ENCODE peak calls at places on chromosomes 2 and 18, in eight cellular contexts. One of them, this sample, is unnamed.

GRCh38 chr18:2878656-2879330 is 32.0 kb downstream of the EMILIN2 start:
- DNase-seq in cardiac muscle cell: no peak
- DNase-seq in iPS DF 6.9: no peak
- DNase-seq in neural progenitor cell: no peak
- DNase-seq in upper lobe of right lung: no peak
- DNase-seq in RWPE1: no peak
- DNase-seq in adrenal gland: no peak
- DNase-seq in spleen: no peak
- DNase-seq in this sample: no peak

GRCh38 chr2:70730730-70731129 is 37.3 kb downstream of the ADD2 start:
- DNase-seq in neural progenitor cell: no peak
- DNase-seq in RWPE1: no peak
- DNase-seq in adrenal gland: no peak
- DNase-seq in upper lobe of right lung: no peak
- DNase-seq in iPS DF 6.9: no peak
- DNase-seq in cardiac muscle cell: no peak
- DNase-seq in spleen: no peak
- DNase-seq in this sample: no peak

GRCh38 chr2:215435809-215436704 is at the start of gene FN1:
- DNase-seq in iPS DF 6.9: no peak
- DNase-seq in adrenal gland: peak
- DNase-seq in upper lobe of right lung: peak
- DNase-seq in RWPE1: peak
- DNase-seq in neural progenitor cell: peak
- DNase-seq in spleen: peak
- DNase-seq in cardiac muscle cell: peak
- DNase-seq in this sample: peak

GRCh38 chr2:66683599-66683998 is 248.7 kb downstream of the MEIS1 start:
- DNase-seq in upper lobe of right lung: no peak
- DNase-seq in cardiac muscle cell: no peak
- DNase-seq in neural progenitor cell: no peak
- DNase-seq in RWPE1: no peak
- DNase-seq in adrenal gland: peak
- DNase-seq in spleen: no peak
- DNase-seq in iPS DF 6.9: no peak
- DNase-seq in this sample: no peak

GRCh38 chr2:109614715-109615636 is 812 bp downstream of the SOWAHC start:
- DNase-seq in iPS DF 6.9: no peak
- DNase-seq in RWPE1: no peak
- DNase-seq in neural progenitor cell: peak
- DNase-seq in cardiac muscle cell: peak
- DNase-seq in adrenal gland: peak
- DNase-seq in spleen: peak
- DNase-seq in upper lobe of right lung: peak
- DNase-seq in this sample: no peak

GRCh38 chr2:237149425-237149824 is 63.7 kb downstream of the COPS8 start:
- DNase-seq in RWPE1: no peak
- DNase-seq in iPS DF 6.9: no peak
- DNase-seq in neural progenitor cell: no peak
- DNase-seq in upper lobe of right lung: peak
- DNase-seq in cardiac muscle cell: no peak
- DNase-seq in adrenal gland: no peak
- DNase-seq in spleen: no peak
- DNase-seq in this sample: no peak

GRCh38 chr2:187215576-187216240 is 232.3 kb downstream of the CALCRL start:
- DNase-seq in RWPE1: no peak
- DNase-seq in cardiac muscle cell: no peak
- DNase-seq in neural progenitor cell: no peak
- DNase-seq in upper lobe of right lung: no peak
- DNase-seq in iPS DF 6.9: no peak
- DNase-seq in spleen: no peak
- DNase-seq in adrenal gland: no peak
- DNase-seq in this sample: no peak

GRCh38 chr2:226447338-226447885 is 352.2 kb downstream of the IRS1 start:
- DNase-seq in RWPE1: no peak
- DNase-seq in adrenal gland: no peak
- DNase-seq in upper lobe of right lung: no peak
- DNase-seq in cardiac muscle cell: no peak
- DNase-seq in spleen: no peak
- DNase-seq in neural progenitor cell: no peak
- DNase-seq in iPS DF 6.9: no peak
- DNase-seq in this sample: no peak

GRCh38 chr2:120701096-120701860 is 34.4 kb upstream of the GLI2 start:
- DNase-seq in RWPE1: no peak
- DNase-seq in neural progenitor cell: no peak
- DNase-seq in cardiac muscle cell: no peak
- DNase-seq in upper lobe of right lung: no peak
- DNase-seq in adrenal gland: no peak
- DNase-seq in spleen: peak
- DNase-seq in iPS DF 6.9: no peak
- DNase-seq in this sample: no peak

GRCh38 chr2:181885096-181885495 is 6.4 kb upstream of the ITPRID2 start:
- DNase-seq in neural progenitor cell: no peak
- DNase-seq in adrenal gland: no peak
- DNase-seq in spleen: no peak
- DNase-seq in RWPE1: no peak
- DNase-seq in iPS DF 6.9: no peak
- DNase-seq in cardiac muscle cell: no peak
- DNase-seq in upper lobe of right lung: no peak
- DNase-seq in this sample: no peak

GRCh38 chr18:36829362-36830140 is 624 bp downstream of the KIAA1328 start:
- DNase-seq in spleen: no peak
- DNase-seq in upper lobe of right lung: no peak
- DNase-seq in adrenal gland: no peak
- DNase-seq in cardiac muscle cell: peak
- DNase-seq in RWPE1: peak
- DNase-seq in neural progenitor cell: peak
- DNase-seq in iPS DF 6.9: no peak
- DNase-seq in this sample: no peak

GRCh38 chr18:22983175-22983574 is 50.0 kb downstream of the RBBP8 start:
- DNase-seq in upper lobe of right lung: no peak
- DNase-seq in neural progenitor cell: peak
- DNase-seq in cardiac muscle cell: peak
- DNase-seq in RWPE1: peak
- DNase-seq in iPS DF 6.9: no peak
- DNase-seq in adrenal gland: no peak
- DNase-seq in spleen: no peak
- DNase-seq in this sample: no peak

GRCh38 chr2:73890301-73891092 is 2.3 kb upstream of the ACTG2 start:
- DNase-seq in adrenal gland: no peak
- DNase-seq in upper lobe of right lung: no peak
- DNase-seq in spleen: no peak
- DNase-seq in cardiac muscle cell: no peak
- DNase-seq in RWPE1: no peak
- DNase-seq in neural progenitor cell: no peak
- DNase-seq in iPS DF 6.9: no peak
- DNase-seq in this sample: no peak

GRCh38 chr2:235727186-235727585 is 233.3 kb downstream of the AGAP1 start:
- DNase-seq in spleen: peak
- DNase-seq in RWPE1: peak
- DNase-seq in cardiac muscle cell: no peak
- DNase-seq in neural progenitor cell: no peak
- DNase-seq in iPS DF 6.9: no peak
- DNase-seq in adrenal gland: no peak
- DNase-seq in upper lobe of right lung: no peak
- DNase-seq in this sample: no peak

GRCh38 chr2:8600456-8600855 is 81.4 kb upstream of the ID2 start:
- DNase-seq in upper lobe of right lung: peak
- DNase-seq in adrenal gland: no peak
- DNase-seq in iPS DF 6.9: no peak
- DNase-seq in neural progenitor cell: no peak
- DNase-seq in RWPE1: no peak
- DNase-seq in spleen: no peak
- DNase-seq in cardiac muscle cell: no peak
- DNase-seq in this sample: no peak

GRCh38 chr2:88197732-88198131 is 27.6 kb downstream of the THNSL2 start:
- DNase-seq in neural progenitor cell: no peak
- DNase-seq in RWPE1: no peak
- DNase-seq in cardiac muscle cell: no peak
- DNase-seq in iPS DF 6.9: no peak
- DNase-seq in adrenal gland: no peak
- DNase-seq in upper lobe of right lung: no peak
- DNase-seq in spleen: no peak
- DNase-seq in this sample: no peak

DNA sequence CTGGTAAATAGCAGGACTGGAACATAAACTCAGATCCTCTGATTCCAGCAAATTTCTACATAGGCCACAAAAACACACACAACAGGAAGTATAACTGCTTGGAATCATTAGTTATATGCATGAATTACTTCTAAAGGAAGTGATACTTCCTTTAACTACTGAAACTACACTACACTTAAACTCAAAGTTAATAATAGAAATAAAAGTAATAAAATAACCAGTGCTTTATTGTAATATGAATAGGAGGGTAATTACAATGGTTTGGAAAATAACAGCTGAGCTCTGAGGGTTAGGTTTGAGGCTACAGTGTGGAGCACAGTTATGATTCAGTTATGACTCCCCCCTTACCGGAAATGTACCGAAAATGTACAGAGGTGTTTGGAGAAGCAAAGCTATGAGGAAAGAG is 18.5 kb upstream of the POLI start:
- DNase-seq in neural progenitor cell: no peak
- DNase-seq in spleen: no peak
- DNase-seq in iPS DF 6.9: no peak
- DNase-seq in adrenal gland: no peak
- DNase-seq in cardiac muscle cell: no peak
- DNase-seq in RWPE1: no peak
- DNase-seq in upper lobe of right lung: no peak
- DNase-seq in this sample: no peak
- H3K27ac ChIP-seq in neural progenitor cell: no peak
- H3K27ac ChIP-seq in spleen: no peak
- H3K27ac ChIP-seq in iPS DF 6.9: no peak
- H3K27ac ChIP-seq in adrenal gland: no peak
- H3K27ac ChIP-seq in cardiac muscle cell: no peak
- H3K27ac ChIP-seq in RWPE1: no peak
- H3K27ac ChIP-seq in upper lobe of right lung: no peak
- H3K27ac ChIP-seq in this sample: no peak

DNA sequence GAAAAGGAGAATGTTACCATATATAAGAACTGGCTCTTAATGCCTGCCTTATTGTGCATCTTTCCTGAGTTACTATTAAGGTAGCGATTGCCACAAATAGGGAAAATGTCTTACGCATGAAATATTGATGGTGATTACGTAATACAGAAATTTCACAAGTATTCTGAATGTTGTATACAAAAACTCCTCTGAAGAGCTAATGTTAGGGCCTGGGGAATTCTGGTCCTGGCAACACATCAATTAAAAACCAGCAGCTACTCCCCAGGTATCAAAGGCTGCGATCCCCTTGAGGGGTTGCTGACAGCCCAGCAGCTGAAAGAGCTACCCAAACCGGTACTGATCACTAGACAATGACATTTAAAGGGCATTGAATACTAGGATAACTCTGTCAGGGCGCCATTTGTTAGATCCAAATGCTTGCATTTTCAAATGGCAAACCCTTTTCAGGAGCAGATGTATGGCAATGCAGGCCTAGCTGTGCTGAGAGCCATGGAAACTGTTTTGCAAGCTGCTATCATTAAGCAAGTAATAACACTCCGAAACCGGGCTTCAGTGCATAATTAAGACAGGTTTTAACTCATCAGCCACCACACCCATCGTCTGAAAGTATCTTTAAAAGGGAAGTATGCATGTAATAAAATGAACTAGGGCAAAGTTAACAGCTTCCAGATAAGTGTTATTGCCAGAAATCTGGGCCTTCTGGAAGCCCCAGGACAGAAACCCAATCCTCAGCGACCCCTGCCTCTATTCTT is 78.4 kb downstream of the CLHC1 start:
- DNase-seq in iPS DF 6.9: no peak
- DNase-seq in upper lobe of right lung: no peak
- DNase-seq in spleen: no peak
- DNase-seq in cardiac muscle cell: no peak
- DNase-seq in neural progenitor cell: no peak
- DNase-seq in RWPE1: peak
- DNase-seq in adrenal gland: no peak
- DNase-seq in this sample: no peak
- H3K27ac ChIP-seq in iPS DF 6.9: no peak
- H3K27ac ChIP-seq in upper lobe of right lung: peak
- H3K27ac ChIP-seq in spleen: no peak
- H3K27ac ChIP-seq in cardiac muscle cell: no peak
- H3K27ac ChIP-seq in neural progenitor cell: no peak
- H3K27ac ChIP-seq in RWPE1: peak
- H3K27ac ChIP-seq in adrenal gland: no peak
- H3K27ac ChIP-seq in this sample: peak

GRCh38 chr2:43100362-43100882 is 126.0 kb downstream of the ZFP36L2 start:
- DNase-seq in upper lobe of right lung: no peak
- DNase-seq in cardiac muscle cell: no peak
- DNase-seq in iPS DF 6.9: no peak
- DNase-seq in neural progenitor cell: no peak
- DNase-seq in spleen: no peak
- DNase-seq in RWPE1: no peak
- DNase-seq in adrenal gland: no peak
- DNase-seq in this sample: no peak

GRCh38 chr2:43102366-43103092 is 123.9 kb downstream of the ZFP36L2 start:
- DNase-seq in cardiac muscle cell: no peak
- DNase-seq in adrenal gland: no peak
- DNase-seq in RWPE1: no peak
- DNase-seq in spleen: no peak
- DNase-seq in iPS DF 6.9: no peak
- DNase-seq in neural progenitor cell: no peak
- DNase-seq in upper lobe of right lung: no peak
- DNase-seq in this sample: no peak

GRCh38 chr2:43103093-43103404 is 123.4 kb downstream of the ZFP36L2 start:
- DNase-seq in iPS DF 6.9: no peak
- DNase-seq in neural progenitor cell: no peak
- DNase-seq in cardiac muscle cell: no peak
- DNase-seq in spleen: no peak
- DNase-seq in RWPE1: no peak
- DNase-seq in upper lobe of right lung: no peak
- DNase-seq in adrenal gland: no peak
- DNase-seq in this sample: no peak

GRCh38 chr2:43100883-43101662 is 125.3 kb downstream of the ZFP36L2 start:
- DNase-seq in cardiac muscle cell: no peak
- DNase-seq in upper lobe of right lung: no peak
- DNase-seq in spleen: peak
- DNase-seq in iPS DF 6.9: no peak
- DNase-seq in adrenal gland: no peak
- DNase-seq in neural progenitor cell: peak
- DNase-seq in RWPE1: no peak
- DNase-seq in this sample: peak

DNA sequence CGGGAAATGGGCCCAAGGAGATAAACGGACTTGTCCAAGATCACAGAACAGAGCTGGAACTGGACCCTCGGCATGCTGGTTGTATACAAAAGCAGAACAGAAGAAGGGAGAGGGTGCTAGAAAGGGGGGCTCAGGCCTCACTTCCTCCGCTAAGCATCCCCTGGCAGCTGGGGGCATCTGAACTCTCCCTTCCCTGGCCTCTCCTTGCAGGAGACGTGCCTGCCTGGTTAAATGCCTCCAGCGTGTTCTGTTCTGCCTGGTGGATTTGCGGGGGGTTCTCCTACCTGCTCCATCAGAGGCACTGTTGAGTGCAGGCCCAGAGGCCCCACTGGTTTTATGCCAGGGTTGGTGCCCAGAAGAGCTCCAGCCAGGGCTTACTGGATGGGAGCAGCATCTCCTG is 124.7 kb downstream of the ZFP36L2 start:
- DNase-seq in iPS DF 6.9: no peak
- DNase-seq in adrenal gland: no peak
- DNase-seq in RWPE1: no peak
- DNase-seq in cardiac muscle cell: no peak
- DNase-seq in upper lobe of right lung: no peak
- DNase-seq in neural progenitor cell: no peak
- DNase-seq in spleen: no peak
- DNase-seq in this sample: no peak
- H3K27ac ChIP-seq in iPS DF 6.9: no peak
- H3K27ac ChIP-seq in adrenal gland: no peak
- H3K27ac ChIP-seq in RWPE1: peak
- H3K27ac ChIP-seq in cardiac muscle cell: no peak
- H3K27ac ChIP-seq in upper lobe of right lung: peak
- H3K27ac ChIP-seq in neural progenitor cell: peak
- H3K27ac ChIP-seq in spleen: no peak
- H3K27ac ChIP-seq in this sample: peak

GRCh38 chr2:176453784-176454183 is 184.5 kb downstream of the MTX2 start:
- DNase-seq in spleen: no peak
- DNase-seq in RWPE1: no peak
- DNase-seq in upper lobe of right lung: no peak
- DNase-seq in neural progenitor cell: no peak
- DNase-seq in cardiac muscle cell: no peak
- DNase-seq in adrenal gland: no peak
- DNase-seq in iPS DF 6.9: no peak
- DNase-seq in this sample: no peak
- H3K27ac ChIP-seq in spleen: no peak
- H3K27ac ChIP-seq in RWPE1: no peak
- H3K27ac ChIP-seq in upper lobe of right lung: no peak
- H3K27ac ChIP-seq in neural progenitor cell: no peak
- H3K27ac ChIP-seq in cardiac muscle cell: no peak
- H3K27ac ChIP-seq in adrenal gland: no peak
- H3K27ac ChIP-seq in iPS DF 6.9: no peak
- H3K27ac ChIP-seq in this sample: no peak